ENCODE peak calls at places on chromosomes 6 and 20, in seven cellular contexts. M is mesenchymal stem cell, H is heart left ventricle, G is heart right ventricle, E is A673, S is left ventricle myocardium inferior, T is uterus. X is an unnamed sample.
A peak's percentile ranks its signal among the peaks of the same experiment; 100 is the strongest.

GRCh38 chr6:157330831-157331230 is 7.5 kb upstream of the TMEM242 start:
- DNase-seq in M (no peak), H (no peak), G (no peak), E (no peak), S (no peak), T (no peak), X (no peak)

GRCh38 chr6:119312875-119313338 is 36.7 kb downstream of the MAN1A1 start:
- DNase-seq in M (no peak), H (no peak), G (no peak), E (no peak), S (no peak), T (no peak), X (no peak)

GRCh38 chr6:99960027-99960426 is 34.0 kb downstream of the MCHR2 start:
- DNase-seq in M (no peak), H (no peak), G (no peak), E (no peak), S (no peak), T (no peak), X (no peak)

GRCh38 chr6:129920103-129920798 is 59.1 kb upstream of the TMEM244 start:
- DNase-seq in M (peak; percentile 55), H (no peak), G (no peak), E (no peak), S (no peak), T (no peak), X (no peak)

GRCh38 chr6:3571206-3571815 is 114.5 kb upstream of the SLC22A23 start:
- DNase-seq in M (no peak), H (no peak), G (no peak), E (no peak), S (no peak), T (no peak), X (no peak)

GRCh38 chr6:72810571-72811280 is 188.9 kb downstream of the KCNQ5 start:
- DNase-seq in M (no peak), H (no peak), G (no peak), E (no peak), S (no peak), T (no peak), X (no peak)

GRCh38 chr6:106381871-106382270 is 21.4 kb downstream of the CRYBG1 start:
- DNase-seq in M (no peak), H (no peak), G (no peak), E (peak; percentile 31), S (no peak), T (no peak), X (no peak)

GRCh38 chr6:112883095-112883494 is 536.0 kb downstream of the RFPL4B start:
- DNase-seq in M (no peak), H (no peak), G (no peak), E (no peak), S (no peak), T (no peak), X (no peak)

GRCh38 chr20:34045294-34045693 is 51.6 kb downstream of the RALY start:
- DNase-seq in M (no peak), H (no peak), G (no peak), E (no peak), S (peak; percentile 29), T (peak; percentile 33), X (no peak)

GRCh38 chr6:29984992-29985391 is 42.7 kb downstream of the HLA-A start:
- DNase-seq in M (no peak), H (no peak), G (no peak), E (no peak), S (no peak), T (no peak), X (no peak)

GRCh38 chr6:49553353-49553752 is 2.9 kb downstream of the C6orf141 start:
- DNase-seq in M (no peak), H (no peak), G (no peak), E (no peak), S (no peak), T (no peak), X (no peak)

GRCh38 chr20:33689493-33689892 is 3.3 kb upstream of the E2F1 start:
- DNase-seq in M (no peak), H (no peak), G (no peak), E (no peak), S (no peak), T (no peak), X (no peak)

GRCh38 chr20:50169329-50169823 is 15.9 kb upstream of the PEDS1 start:
- DNase-seq in M (peak; percentile 81), H (peak; percentile 79), G (peak; percentile 77), E (peak; percentile 86), S (peak; percentile 81), T (peak; percentile 81), X (peak; percentile 73)

GRCh38 chr6:143005816-143006215 is 54.9 kb upstream of the AIG1 start:
- DNase-seq in M (no peak), H (no peak), G (no peak), E (no peak), S (no peak), T (no peak), X (no peak)

GRCh38 chr20:46787986-46788762 is 78.7 kb downstream of the SLC2A10 start:
- DNase-seq in M (no peak), H (no peak), G (no peak), E (peak; percentile 3), S (no peak), T (no peak), X (no peak)

GRCh38 chr6:121548146-121548545 is 112.7 kb downstream of the GJA1 start:
- DNase-seq in M (no peak), H (no peak), G (no peak), E (no peak), S (no peak), T (no peak), X (no peak)

GRCh38 chr6:91523511-91523910 is 936.6 kb upstream of the MAP3K7 start:
- DNase-seq in M (no peak), H (no peak), G (no peak), E (no peak), S (no peak), T (no peak), X (no peak)

GRCh38 chr20:35616465-35617396 is 1.1 kb downstream of the SPAG4 start:
- DNase-seq in M (peak; percentile 100), H (peak; percentile 95), G (peak; percentile 92), E (peak; percentile 100), S (peak; percentile 92), T (peak; percentile 88), X (peak; percentile 29)

GRCh38 chr6:5208491-5208890 is 52.3 kb downstream of the LYRM4 start:
- DNase-seq in M (no peak), H (no peak), G (no peak), E (no peak), S (no peak), T (no peak), X (no peak)

GRCh38 chr6:54892831-54893230 is 46.3 kb downstream of the FAM83B start:
- DNase-seq in M (peak; percentile 63), H (no peak), G (no peak), E (peak; percentile 35), S (no peak), T (no peak), X (no peak)

GRCh38 chr6:12977851-12978250 is 261.3 kb downstream of the PHACTR1 start:
- DNase-seq in M (no peak), H (no peak), G (no peak), E (no peak), S (no peak), T (no peak), X (no peak)

GRCh38 chr20:32553618-32554017 is 31.5 kb downstream of the NOL4L start:
- DNase-seq in M (no peak), H (no peak), G (no peak), E (no peak), S (no peak), T (no peak), X (no peak)

GRCh38 chr6:108365488-108365887 is 70.6 kb downstream of the AFG1L start:
- DNase-seq in M (no peak), H (no peak), G (no peak), E (no peak), S (no peak), T (no peak), X (no peak)

GRCh38 chr6:134534708-134535149 is 216.8 kb upstream of the SGK1 start:
- DNase-seq in M (no peak), H (no peak), G (no peak), E (no peak), S (no peak), T (no peak), X (no peak)

GRCh38 chr20:25984933-25985332 is 288.3 kb upstream of the ZNF337 start:
- DNase-seq in M (no peak), H (peak; percentile 62), G (peak; percentile 40), E (peak; percentile 50), S (peak; percentile 58), T (peak; percentile 70), X (peak; percentile 53)

GRCh38 chr6:63676412-63677114 is 41.0 kb downstream of the PHF3 start:
- DNase-seq in M (peak; percentile 10), H (no peak), G (no peak), E (no peak), S (no peak), T (no peak), X (no peak)

GRCh38 chr6:44002071-44002590 is 125.1 kb downstream of the MRPL14 start:
- DNase-seq in M (peak; percentile 57), H (peak; percentile 57), G (no peak), E (peak; percentile 80), S (no peak), T (no peak), X (no peak)
- H3K27ac ChIP-seq in M (peak overlapping the region; percentile 67), H (peak overlapping the region; percentile 58), G (peak overlapping the region; percentile 93), E (peak overlapping the region; percentile 92), S (peak overlapping the region; percentile 92), T (no peak overlapping the region), X (no peak overlapping the region)

GRCh38 chr6:7215798-7216231 is 97.2 kb downstream of the SSR1 start:
- DNase-seq in M (no peak), H (no peak), G (no peak), E (no peak), S (no peak), T (no peak), X (no peak)
- H3K27ac ChIP-seq in M (no peak overlapping the region), H (peak overlapping the region; percentile 64), G (peak overlapping the region; percentile 67), E (no peak overlapping the region), S (peak overlapping the region; percentile 82), T (no peak overlapping the region), X (no peak overlapping the region)

GRCh38 chr6:14922706-14923105 is 323.2 kb upstream of the JARID2 start:
- DNase-seq in M (no peak), H (no peak), G (no peak), E (no peak), S (no peak), T (no peak), X (no peak)

GRCh38 chr6:14921170-14921569 is 324.7 kb upstream of the JARID2 start:
- DNase-seq in M (peak; percentile 75), H (peak; percentile 82), G (peak; percentile 66), E (no peak), S (peak; percentile 69), T (peak; percentile 25), X (no peak)

GRCh38 chr6:14924126-14925024 is 321.5 kb upstream of the JARID2 start:
- DNase-seq in M (peak; percentile 16), H (no peak), G (no peak), E (no peak), S (no peak), T (no peak), X (no peak)

GRCh38 chr6:14922306-14922705 is 323.6 kb upstream of the JARID2 start:
- DNase-seq in M (peak; percentile 18), H (no peak), G (no peak), E (no peak), S (no peak), T (no peak), X (no peak)

GRCh38 chr6:14921878-14922277 is 324.0 kb upstream of the JARID2 start:
- DNase-seq in M (peak; percentile 13), H (no peak), G (no peak), E (no peak), S (no peak), T (no peak), X (no peak)
- H3K27ac ChIP-seq in M (no peak overlapping the region), H (peak overlapping the region; percentile 86), G (no peak overlapping the region), E (no peak overlapping the region), S (peak overlapping the region; percentile 51), T (no peak overlapping the region), X (no peak overlapping the region)

GRCh38 chr6:36580184-36580526 is 14.0 kb upstream of the SRSF3 start:
- DNase-seq in M (no peak), H (no peak), G (no peak), E (no peak), S (no peak), T (no peak), X (no peak)
- H3K27ac ChIP-seq in M (peak overlapping the region; percentile 89), H (peak overlapping the region; percentile 58), G (peak overlapping the region; percentile 58), E (no peak overlapping the region), S (peak overlapping the region; percentile 77), T (peak overlapping the region; percentile 61), X (no peak overlapping the region)

X was measured in CD8-positive, alpha-beta T cell.